ENCODE peak calls at places on chromosomes 3 and 15, in eight cellular contexts. One of them, this sample, is unnamed.

GRCh38 chr3:178960191-178960590 is 111.4 kb downstream of the ZMAT3 start:
- DNase-seq in astrocyte: no peak
- DNase-seq in DND-41: no peak
- DNase-seq in mammary epithelial cell: no peak
- DNase-seq in hepatocyte: no peak
- DNase-seq in GM23248: no peak
- DNase-seq in fibroblast of lung: no peak
- DNase-seq in PC-3: no peak
- DNase-seq in this sample: no peak

GRCh38 chr15:43111354-43111753 is 5.5 kb upstream of the UBR1 start:
- DNase-seq in astrocyte: no peak
- DNase-seq in DND-41: no peak
- DNase-seq in mammary epithelial cell: no peak
- DNase-seq in hepatocyte: no peak
- DNase-seq in GM23248: no peak
- DNase-seq in fibroblast of lung: no peak
- DNase-seq in PC-3: no peak
- DNase-seq in this sample: no peak

GRCh38 chr15:20346082-20346805 is 195.4 kb downstream of the GOLGA6L6 start:
- DNase-seq in astrocyte: no peak
- DNase-seq in DND-41: no peak
- DNase-seq in mammary epithelial cell: peak
- DNase-seq in hepatocyte: peak
- DNase-seq in GM23248: no peak
- DNase-seq in fibroblast of lung: no peak
- DNase-seq in PC-3: no peak
- DNase-seq in this sample: no peak

GRCh38 chr3:187066228-187066995 is 72.9 kb downstream of the RPL39L start:
- DNase-seq in astrocyte: peak
- DNase-seq in DND-41: no peak
- DNase-seq in mammary epithelial cell: peak
- DNase-seq in hepatocyte: peak
- DNase-seq in GM23248: peak
- DNase-seq in fibroblast of lung: peak
- DNase-seq in PC-3: peak
- DNase-seq in this sample: peak

GRCh38 chr15:88476635-88477038 is 9.1 kb downstream of the MRPS11 start:
- DNase-seq in astrocyte: peak
- DNase-seq in DND-41: peak
- DNase-seq in mammary epithelial cell: no peak
- DNase-seq in hepatocyte: peak
- DNase-seq in GM23248: peak
- DNase-seq in fibroblast of lung: peak
- DNase-seq in PC-3: peak
- DNase-seq in this sample: peak

GRCh38 chr3:127337001-127337400 is 49.2 kb upstream of the PRR20G start:
- DNase-seq in astrocyte: no peak
- DNase-seq in DND-41: no peak
- DNase-seq in mammary epithelial cell: no peak
- DNase-seq in hepatocyte: no peak
- DNase-seq in GM23248: no peak
- DNase-seq in fibroblast of lung: no peak
- DNase-seq in PC-3: no peak
- DNase-seq in this sample: no peak

GRCh38 chr3:28786446-28786845 is 437.8 kb upstream of the AZI2 start:
- DNase-seq in astrocyte: no peak
- DNase-seq in DND-41: no peak
- DNase-seq in mammary epithelial cell: no peak
- DNase-seq in hepatocyte: no peak
- DNase-seq in GM23248: no peak
- DNase-seq in fibroblast of lung: no peak
- DNase-seq in PC-3: no peak
- DNase-seq in this sample: no peak

GRCh38 chr3:23389089-23389488 is 186.0 kb downstream of the UBE2E2 start:
- DNase-seq in astrocyte: no peak
- DNase-seq in DND-41: no peak
- DNase-seq in mammary epithelial cell: no peak
- DNase-seq in hepatocyte: no peak
- DNase-seq in GM23248: no peak
- DNase-seq in fibroblast of lung: no peak
- DNase-seq in PC-3: peak
- DNase-seq in this sample: no peak

GRCh38 chr15:101013769-101014223 is 94.6 kb downstream of the LRRK1 start:
- DNase-seq in astrocyte: no peak
- DNase-seq in DND-41: no peak
- DNase-seq in mammary epithelial cell: no peak
- DNase-seq in hepatocyte: no peak
- DNase-seq in GM23248: no peak
- DNase-seq in fibroblast of lung: no peak
- DNase-seq in PC-3: no peak
- DNase-seq in this sample: no peak

GRCh38 chr15:87121357-87121756 is 1041.7 kb downstream of the AGBL1 start:
- DNase-seq in astrocyte: peak
- DNase-seq in DND-41: no peak
- DNase-seq in mammary epithelial cell: peak
- DNase-seq in hepatocyte: no peak
- DNase-seq in GM23248: no peak
- DNase-seq in fibroblast of lung: peak
- DNase-seq in PC-3: peak
- DNase-seq in this sample: no peak

GRCh38 chr3:21718161-21718765 is 32.7 kb downstream of the ZNF385D start:
- DNase-seq in astrocyte: peak
- DNase-seq in DND-41: no peak
- DNase-seq in mammary epithelial cell: peak
- DNase-seq in hepatocyte: no peak
- DNase-seq in GM23248: peak
- DNase-seq in fibroblast of lung: peak
- DNase-seq in PC-3: peak
- DNase-seq in this sample: no peak

GRCh38 chr15:63826513-63826912 is 7.2 kb downstream of the HERC1 start:
- DNase-seq in astrocyte: no peak
- DNase-seq in DND-41: no peak
- DNase-seq in mammary epithelial cell: no peak
- DNase-seq in hepatocyte: no peak
- DNase-seq in GM23248: peak
- DNase-seq in fibroblast of lung: no peak
- DNase-seq in PC-3: peak
- DNase-seq in this sample: no peak

GRCh38 chr3:83926291-83926690 is 1032.5 kb upstream of the CADM2 start:
- DNase-seq in astrocyte: no peak
- DNase-seq in DND-41: no peak
- DNase-seq in mammary epithelial cell: no peak
- DNase-seq in hepatocyte: no peak
- DNase-seq in GM23248: no peak
- DNase-seq in fibroblast of lung: no peak
- DNase-seq in PC-3: no peak
- DNase-seq in this sample: no peak

GRCh38 chr3:20056727-20057611 is 16.7 kb downstream of the KAT2B start:
- DNase-seq in astrocyte: peak
- DNase-seq in DND-41: no peak
- DNase-seq in mammary epithelial cell: peak
- DNase-seq in hepatocyte: peak
- DNase-seq in GM23248: peak
- DNase-seq in fibroblast of lung: peak
- DNase-seq in PC-3: peak
- DNase-seq in this sample: no peak

GRCh38 chr3:185937689-185938374 is at the start of gene TRA2B:
- DNase-seq in astrocyte: peak
- DNase-seq in DND-41: peak
- DNase-seq in mammary epithelial cell: peak
- DNase-seq in hepatocyte: peak
- DNase-seq in GM23248: peak
- DNase-seq in fibroblast of lung: peak
- DNase-seq in PC-3: peak
- DNase-seq in this sample: peak

GRCh38 chr3:10339376-10339955 is 18.6 kb upstream of the SEC13 start:
- DNase-seq in astrocyte: no peak
- DNase-seq in DND-41: no peak
- DNase-seq in mammary epithelial cell: no peak
- DNase-seq in hepatocyte: no peak
- DNase-seq in GM23248: no peak
- DNase-seq in fibroblast of lung: no peak
- DNase-seq in PC-3: no peak
- DNase-seq in this sample: no peak

GRCh38 chr3:59559721-59560514 is 510.1 kb upstream of the CFAP20DC start:
- DNase-seq in astrocyte: peak
- DNase-seq in DND-41: peak
- DNase-seq in mammary epithelial cell: peak
- DNase-seq in hepatocyte: peak
- DNase-seq in GM23248: peak
- DNase-seq in fibroblast of lung: peak
- DNase-seq in PC-3: peak
- DNase-seq in this sample: peak

GRCh38 chr3:4778119-4778518 is 201.1 kb upstream of the BHLHE40 start:
- DNase-seq in astrocyte: no peak
- DNase-seq in DND-41: no peak
- DNase-seq in mammary epithelial cell: peak
- DNase-seq in hepatocyte: no peak
- DNase-seq in GM23248: no peak
- DNase-seq in fibroblast of lung: no peak
- DNase-seq in PC-3: no peak
- DNase-seq in this sample: no peak

GRCh38 chr3:4774531-4774930 is 204.7 kb upstream of the BHLHE40 start:
- DNase-seq in astrocyte: no peak
- DNase-seq in DND-41: no peak
- DNase-seq in mammary epithelial cell: no peak
- DNase-seq in hepatocyte: no peak
- DNase-seq in GM23248: no peak
- DNase-seq in fibroblast of lung: no peak
- DNase-seq in PC-3: no peak
- DNase-seq in this sample: no peak

GRCh38 chr3:4778740-4779139 is 200.5 kb upstream of the BHLHE40 start:
- DNase-seq in astrocyte: no peak
- DNase-seq in DND-41: no peak
- DNase-seq in mammary epithelial cell: no peak
- DNase-seq in hepatocyte: no peak
- DNase-seq in GM23248: no peak
- DNase-seq in fibroblast of lung: no peak
- DNase-seq in PC-3: no peak
- DNase-seq in this sample: no peak

GRCh38 chr3:4776399-4776979 is 202.7 kb upstream of the BHLHE40 start:
- DNase-seq in astrocyte: no peak
- DNase-seq in DND-41: no peak
- DNase-seq in mammary epithelial cell: no peak
- DNase-seq in hepatocyte: no peak
- DNase-seq in GM23248: no peak
- DNase-seq in fibroblast of lung: no peak
- DNase-seq in PC-3: peak
- DNase-seq in this sample: no peak

DNA sequence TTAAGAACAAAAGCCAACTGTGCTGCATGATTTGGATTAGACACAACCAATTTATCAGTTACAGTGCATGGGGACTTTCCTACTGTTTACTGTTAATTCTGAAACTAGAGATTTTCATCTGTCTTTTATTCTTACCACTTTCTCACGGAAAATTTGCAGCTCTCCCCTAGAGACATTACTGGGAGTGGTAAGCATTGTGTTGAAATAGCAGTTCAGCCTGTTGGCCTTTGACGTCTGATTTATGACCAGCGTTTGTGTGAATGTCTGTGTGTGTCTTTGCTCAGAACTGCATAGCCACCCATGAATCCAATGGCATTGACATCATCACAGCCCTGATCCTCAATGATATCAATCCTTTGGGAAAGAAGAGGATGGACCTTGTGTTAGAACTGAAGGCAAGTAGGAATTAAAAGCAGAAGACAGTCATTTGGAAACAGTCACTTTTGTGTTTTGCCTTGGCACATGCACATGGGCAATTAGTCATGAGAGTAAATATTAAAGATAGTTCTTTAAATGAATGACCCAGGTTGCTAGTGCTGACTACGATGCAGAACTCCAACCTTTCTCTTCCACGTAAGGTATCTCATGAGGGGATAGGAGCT is 202.2 kb upstream of the BHLHE40 start:
- DNase-seq in astrocyte: peak
- DNase-seq in DND-41: no peak
- DNase-seq in mammary epithelial cell: peak
- DNase-seq in hepatocyte: peak
- DNase-seq in GM23248: peak
- DNase-seq in fibroblast of lung: peak
- DNase-seq in PC-3: peak
- DNase-seq in this sample: no peak
- H3K4me2 ChIP-seq in astrocyte: no peak
- H3K4me2 ChIP-seq in DND-41: no peak
- H3K4me2 ChIP-seq in mammary epithelial cell: peak
- H3K4me2 ChIP-seq in hepatocyte: no peak
- H3K4me2 ChIP-seq in GM23248: no peak
- H3K4me2 ChIP-seq in fibroblast of lung: no peak
- H3K4me2 ChIP-seq in PC-3: peak
- H3K4me2 ChIP-seq in this sample: no peak

GRCh38 chr3:52554026-52554755 is 17.8 kb downstream of the UQCC5 start:
- DNase-seq in astrocyte: no peak
- DNase-seq in DND-41: no peak
- DNase-seq in mammary epithelial cell: no peak
- DNase-seq in hepatocyte: no peak
- DNase-seq in GM23248: no peak
- DNase-seq in fibroblast of lung: no peak
- DNase-seq in PC-3: no peak
- DNase-seq in this sample: no peak
- H3K4me2 ChIP-seq in astrocyte: no peak
- H3K4me2 ChIP-seq in DND-41: no peak
- H3K4me2 ChIP-seq in mammary epithelial cell: no peak
- H3K4me2 ChIP-seq in hepatocyte: no peak
- H3K4me2 ChIP-seq in GM23248: no peak
- H3K4me2 ChIP-seq in fibroblast of lung: no peak
- H3K4me2 ChIP-seq in PC-3: no peak
- H3K4me2 ChIP-seq in this sample: no peak

GRCh38 chr3:143450656-143451055 is 331.1 kb downstream of the CHST2 start:
- DNase-seq in astrocyte: no peak
- DNase-seq in DND-41: no peak
- DNase-seq in mammary epithelial cell: no peak
- DNase-seq in hepatocyte: no peak
- DNase-seq in GM23248: no peak
- DNase-seq in fibroblast of lung: no peak
- DNase-seq in PC-3: no peak
- DNase-seq in this sample: peak

DNA sequence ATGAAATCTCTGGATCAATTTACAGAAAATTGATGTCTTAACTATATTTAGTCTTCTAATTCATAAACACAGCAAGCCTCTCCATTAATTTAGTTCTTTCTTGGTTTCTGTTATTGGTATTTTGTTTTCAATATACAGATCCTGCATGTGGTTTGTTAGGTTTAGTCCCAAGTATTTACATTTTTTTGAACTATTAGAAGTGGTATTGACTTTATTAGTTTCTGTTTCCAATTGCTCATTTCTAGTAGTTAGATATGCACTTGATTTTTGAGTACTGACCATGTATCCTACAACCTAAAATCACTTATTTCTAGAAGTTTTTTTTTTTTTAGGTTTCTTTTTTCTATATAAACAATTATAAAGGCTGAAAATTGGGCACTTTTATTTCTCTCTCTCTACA is 335.9 kb downstream of the CHST2 start:
- DNase-seq in astrocyte: no peak
- DNase-seq in DND-41: no peak
- DNase-seq in mammary epithelial cell: no peak
- DNase-seq in hepatocyte: no peak
- DNase-seq in GM23248: no peak
- DNase-seq in fibroblast of lung: no peak
- DNase-seq in PC-3: no peak
- DNase-seq in this sample: no peak
- H3K4me2 ChIP-seq in astrocyte: no peak
- H3K4me2 ChIP-seq in DND-41: no peak
- H3K4me2 ChIP-seq in mammary epithelial cell: no peak
- H3K4me2 ChIP-seq in hepatocyte: no peak
- H3K4me2 ChIP-seq in GM23248: no peak
- H3K4me2 ChIP-seq in fibroblast of lung: no peak
- H3K4me2 ChIP-seq in PC-3: no peak
- H3K4me2 ChIP-seq in this sample: no peak

GRCh38 chr15:67413770-67414429 is 107.0 kb upstream of the C15orf61 start:
- DNase-seq in astrocyte: peak
- DNase-seq in DND-41: no peak
- DNase-seq in mammary epithelial cell: no peak
- DNase-seq in hepatocyte: peak
- DNase-seq in GM23248: peak
- DNase-seq in fibroblast of lung: peak
- DNase-seq in PC-3: peak
- DNase-seq in this sample: no peak
- H3K4me2 ChIP-seq in astrocyte: peak
- H3K4me2 ChIP-seq in DND-41: no peak
- H3K4me2 ChIP-seq in mammary epithelial cell: no peak
- H3K4me2 ChIP-seq in hepatocyte: peak
- H3K4me2 ChIP-seq in GM23248: no peak
- H3K4me2 ChIP-seq in fibroblast of lung: peak
- H3K4me2 ChIP-seq in PC-3: peak
- H3K4me2 ChIP-seq in this sample: no peak

This sample was measured in neural progenitor cell.